ENCODE peak calls at places on chromosome 3, in seven cellular contexts. X, J, N, E, I, Q and A are unnamed samples.

GRCh38 chr3:64494530-64494929 is 193.3 kb downstream of the ADAMTS9 start:
- DNase-seq in X (no peak), J (no peak), N (no peak), E (no peak), I (no peak), Q (no peak), A (no peak)

GRCh38 chr3:119643528-119643927 is 16.9 kb downstream of the POPDC2 start:
- DNase-seq in X (no peak), J (no peak), N (no peak), E (no peak), I (no peak), Q (peak; percentile 85), A (no peak)

GRCh38 chr3:177802151-177802900 is 605.0 kb upstream of the TBL1XR1 start:
- DNase-seq in X (peak; percentile 93), J (no peak), N (no peak), E (no peak), I (no peak), Q (no peak), A (no peak)

GRCh38 chr3:193301441-193301840 is 60.4 kb downstream of the PLAAT1 start:
- DNase-seq in X (no peak), J (no peak), N (no peak), E (no peak), I (no peak), Q (peak; percentile 67), A (no peak)

GRCh38 chr3:45644467-45645201 is 44.6 kb upstream of the SACM1L start:
- DNase-seq in X (no peak), J (no peak), N (no peak), E (no peak), I (no peak), Q (peak; percentile 70), A (no peak)

GRCh38 chr3:45706133-45706808 is 17.1 kb downstream of the SACM1L start:
- DNase-seq in X (no peak), J (no peak), N (no peak), E (no peak), I (no peak), Q (no peak), A (no peak)

GRCh38 chr3:41202834-41203345 is 3.6 kb downstream of the CTNNB1 start:
- DNase-seq in X (no peak), J (no peak), N (no peak), E (no peak), I (no peak), Q (peak; percentile 26), A (no peak)

GRCh38 chr3:45003859-45004258 is 22.2 kb upstream of the CLEC3B start:
- DNase-seq in X (no peak), J (no peak), N (no peak), E (no peak), I (no peak), Q (no peak), A (no peak)

GRCh38 chr3:139937674-139938279 is 2.8 kb downstream of the CLSTN2 start:
- DNase-seq in X (peak; percentile 45), J (no peak), N (no peak), E (peak; percentile 20), I (no peak), Q (peak; percentile 59), A (no peak)

GRCh38 chr3:176776622-176777021 is 420.7 kb downstream of the TBL1XR1 start:
- DNase-seq in X (peak; percentile 42), J (no peak), N (no peak), E (no peak), I (no peak), Q (no peak), A (no peak)

GRCh38 chr3:158789592-158789991 is 12.3 kb upstream of the MFSD1 start:
- DNase-seq in X (no peak), J (no peak), N (no peak), E (no peak), I (no peak), Q (peak; percentile 28), A (no peak)

GRCh38 chr3:14344351-14344750 is 58.1 kb upstream of the SLC6A6 start:
- DNase-seq in X (no peak), J (no peak), N (no peak), E (no peak), I (no peak), Q (no peak), A (no peak)

GRCh38 chr3:133463441-133463860 is 63.6 kb downstream of the BFSP2 start:
- DNase-seq in X (no peak), J (no peak), N (no peak), E (no peak), I (no peak), Q (no peak), A (no peak)

GRCh38 chr3:159807137-159808028 is 181.3 kb upstream of the IL12A start:
- DNase-seq in X (no peak), J (no peak), N (no peak), E (no peak), I (no peak), Q (no peak), A (no peak)

GRCh38 chr3:46289961-46290360 is 47.7 kb downstream of the CCR3 start:
- DNase-seq in X (no peak), J (no peak), N (no peak), E (no peak), I (no peak), Q (no peak), A (no peak)

GRCh38 chr3:81485444-81485865 is 276.0 kb downstream of the GBE1 start:
- DNase-seq in X (no peak), J (no peak), N (no peak), E (no peak), I (no peak), Q (no peak), A (peak; percentile 19)

GRCh38 chr3:50648297-50648696 is 26.4 kb upstream of the DOCK3 start:
- DNase-seq in X (no peak), J (no peak), N (no peak), E (no peak), I (no peak), Q (no peak), A (no peak)

GRCh38 chr3:108849075-108849474 is 26.5 kb downstream of the TRAT1 start:
- DNase-seq in X (no peak), J (no peak), N (no peak), E (no peak), I (no peak), Q (no peak), A (no peak)

GRCh38 chr3:54631507-54632280 is 296.2 kb downstream of the LRTM1 start:
- DNase-seq in X (no peak), J (no peak), N (no peak), E (no peak), I (no peak), Q (no peak), A (no peak)

GRCh38 chr3:110296885-110297284 is 774.7 kb upstream of the NECTIN3 start:
- DNase-seq in X (no peak), J (no peak), N (no peak), E (no peak), I (no peak), Q (no peak), A (no peak)

GRCh38 chr3:13879102-13879945 is 547 bp downstream of the WNT7A start:
- DNase-seq in X (no peak), J (no peak), N (no peak), E (peak; percentile 25), I (no peak), Q (peak; percentile 34), A (no peak)